ENCODE peak calls at places on chromosome 13, in six cellular contexts. T is thoracic aorta, X is uterus, J is progenitor cell of endocrine pancreas, P is fibroblast of the aortic adventitia, U is astrocyte. L is an unnamed sample.

GRCh38 chr13:103799028-103799427 is 732.8 kb upstream of the SLC10A2 start:
- DNase-seq in T (no peak), X (no peak), J (no peak), P (no peak), U (no peak), L (no peak)

GRCh38 chr13:94660695-94661324 is 51.5 kb downstream of the SOX21 start:
- DNase-seq in T (no peak), X (no peak), J (no peak), P (peak), U (peak), L (no peak)

GRCh38 chr13:99486996-99487395 is 14.3 kb upstream of the TM9SF2 start:
- DNase-seq in T (no peak), X (no peak), J (no peak), P (no peak), U (no peak), L (no peak)

GRCh38 chr13:51849145-51850101 is 4.4 kb upstream of the TMEM272 start:
- DNase-seq in T (no peak), X (no peak), J (no peak), P (no peak), U (peak), L (no peak)

GRCh38 chr13:66984241-66984640 is 245.9 kb downstream of the PCDH9 start:
- DNase-seq in T (no peak), X (no peak), J (no peak), P (no peak), U (no peak), L (no peak)

GRCh38 chr13:78183737-78184136 is 265.1 kb upstream of the EDNRB start:
- DNase-seq in T (no peak), X (no peak), J (no peak), P (peak), U (no peak), L (no peak)

GRCh38 chr13:83515267-83515666 is 367.0 kb downstream of the SLITRK1 start:
- DNase-seq in T (no peak), X (no peak), J (no peak), P (peak), U (peak), L (no peak)

GRCh38 chr13:28318418-28318995 is 176.4 kb downstream of the FLT1 start:
- DNase-seq in T (no peak), X (no peak), J (no peak), P (no peak), U (no peak), L (no peak)

GRCh38 chr13:101700598-101700997 is 248.1 kb downstream of the ITGBL1 start:
- DNase-seq in T (no peak), X (no peak), J (no peak), P (peak), U (peak), L (no peak)

GRCh38 chr13:109790951-109791605 is 4.7 kb upstream of the IRS2 start:
- DNase-seq in T (no peak), X (no peak), J (no peak), P (no peak), U (no peak), L (no peak)

GRCh38 chr13:31749929-31750328 is 10.6 kb downstream of the RXFP2 start:
- DNase-seq in T (no peak), X (no peak), J (no peak), P (peak), U (peak), L (no peak)

GRCh38 chr13:83065136-83065535 is 817.1 kb downstream of the SLITRK1 start:
- DNase-seq in T (peak), X (peak), J (no peak), P (peak), U (peak), L (no peak)

GRCh38 chr13:111359237-111359915 is 38.9 kb downstream of the TEX29 start:
- DNase-seq in T (no peak), X (no peak), J (no peak), P (no peak), U (no peak), L (no peak)

GRCh38 chr13:44147222-44147621 is 226.4 kb upstream of the SERP2 start:
- DNase-seq in T (no peak), X (no peak), J (no peak), P (no peak), U (no peak), L (no peak)

GRCh38 chr13:44626176-44626575 is 50.0 kb upstream of the TSC22D1 start:
- DNase-seq in T (no peak), X (no peak), J (no peak), P (no peak), U (no peak), L (no peak)

GRCh38 chr13:42883771-42884170 is 102.4 kb downstream of the FAM216B start:
- DNase-seq in T (no peak), X (no peak), J (no peak), P (peak), U (peak), L (no peak)

GRCh38 chr13:47027797-47028437 is 131.1 kb upstream of the HTR2A start:
- DNase-seq in T (no peak), X (no peak), J (no peak), P (no peak), U (no peak), L (no peak)

GRCh38 chr13:105827074-105827473 is 708.4 kb downstream of the EFNB2 start:
- DNase-seq in T (no peak), X (no peak), J (no peak), P (no peak), U (no peak), L (no peak)

GRCh38 chr13:43021926-43022670 is 1.3 kb upstream of the DNAJC15 start:
- DNase-seq in T (no peak), X (peak), J (no peak), P (peak), U (no peak), L (no peak)

GRCh38 chr13:66313408-66313807 is 916.7 kb downstream of the PCDH9 start:
- DNase-seq in T (no peak), X (no peak), J (no peak), P (peak), U (peak), L (no peak)

GRCh38 chr13:95745752-95746151 is 68.8 kb downstream of the DNAJC3 start:
- DNase-seq in T (no peak), X (no peak), J (no peak), P (no peak), U (no peak), L (no peak)
- TF ChIP-seq CTCF in T (no peak), X (no peak), J (peak), P (peak), U (no peak), L (no peak)

DNA sequence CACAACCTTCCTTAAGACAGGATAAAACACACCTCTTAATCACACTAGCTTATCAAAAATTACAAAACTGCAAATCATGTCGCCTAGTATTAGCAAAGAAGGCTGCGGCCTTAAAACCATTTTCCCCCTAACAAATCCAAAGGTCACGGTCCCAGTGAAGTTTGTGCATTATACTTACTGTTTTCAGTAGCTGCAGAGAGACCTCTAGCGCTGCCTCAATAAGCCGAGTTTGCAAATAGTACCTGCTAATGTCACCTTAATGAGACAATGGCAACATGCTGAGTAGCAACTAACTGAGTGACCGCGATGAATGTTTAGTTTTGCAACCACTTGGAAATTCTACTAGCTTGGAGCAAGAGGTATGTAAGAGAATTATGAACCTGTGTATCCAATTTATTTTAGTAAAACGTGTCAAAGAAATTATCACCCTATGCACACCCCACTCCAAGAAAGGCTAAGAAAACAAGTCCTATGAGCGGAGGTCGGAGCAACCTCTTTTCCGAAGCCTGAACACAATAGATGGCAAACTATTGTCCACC is 1.2 kb downstream of the KPNA3 start:
- DNase-seq in T (no peak), X (no peak), J (no peak), P (peak), U (peak), L (no peak)
- TF ChIP-seq CTCF in T (no peak), X (no peak), J (no peak), P (no peak), U (no peak), L (no peak)

DNA sequence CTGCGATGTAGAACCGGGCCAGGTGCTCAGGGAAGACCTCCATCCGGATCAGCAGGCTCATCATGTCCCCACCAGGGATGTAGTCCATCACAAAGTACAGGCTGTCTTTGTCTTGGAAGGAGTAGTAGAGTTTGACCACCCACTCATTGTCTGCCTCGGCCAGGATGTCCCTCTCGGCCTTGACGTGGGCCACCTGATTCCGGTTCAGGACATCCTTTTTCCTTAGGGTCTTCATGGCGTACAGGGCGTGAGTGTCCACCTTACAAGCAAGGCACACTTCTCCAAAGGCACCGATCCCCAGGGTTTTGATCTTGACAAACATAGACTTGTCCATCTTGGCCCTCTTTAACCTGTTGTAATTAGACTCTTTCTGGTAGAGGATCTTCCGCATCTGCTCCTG is 78.0 kb downstream of the LATS2 start:
- DNase-seq in T (no peak), X (no peak), J (no peak), P (no peak), U (no peak), L (no peak)
- TF ChIP-seq CTCF in T (no peak), X (no peak), J (no peak), P (no peak), U (no peak), L (no peak)

DNA sequence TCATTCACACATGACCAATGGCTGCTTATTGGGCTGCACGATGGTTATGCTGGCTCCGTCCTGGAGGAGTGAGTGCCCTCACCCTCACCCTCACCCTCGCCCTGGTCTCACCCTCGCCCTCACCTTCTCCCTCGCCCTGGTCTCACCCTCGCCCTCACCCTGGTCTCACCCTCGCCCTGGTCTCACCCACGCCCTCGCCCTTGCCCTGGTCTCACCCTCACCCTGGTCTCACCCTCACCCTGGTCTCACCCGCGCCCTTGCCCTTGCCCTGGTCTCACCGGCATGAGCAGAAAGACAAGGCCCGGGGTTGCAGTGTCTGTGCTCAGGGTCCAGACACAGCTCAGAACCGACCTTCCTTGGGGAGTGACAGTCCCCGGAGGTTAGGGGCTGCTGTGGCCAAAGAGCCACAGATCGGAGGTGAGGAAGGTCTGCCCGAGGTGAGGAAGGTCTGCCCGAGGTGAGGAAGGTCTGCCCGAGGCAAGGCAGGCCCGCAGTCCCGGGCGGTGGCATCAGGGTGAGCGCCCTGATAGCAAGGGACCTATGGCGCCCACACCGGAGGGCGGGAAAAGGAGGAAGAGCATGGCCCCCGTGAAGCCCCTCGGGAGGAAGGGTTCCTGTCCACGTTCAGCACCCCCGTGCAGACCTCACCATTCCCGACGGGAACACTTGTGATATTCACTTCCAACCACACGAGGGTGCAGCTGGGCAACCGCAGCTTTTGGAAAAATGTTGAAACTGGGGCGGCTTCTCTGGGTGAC is 65.6 kb downstream of the MCF2L start:
- DNase-seq in T (no peak), X (peak), J (no peak), P (peak), U (peak), L (peak)
- TF ChIP-seq CTCF in T (peak), X (peak), J (peak), P (peak), U (peak), L (peak)

DNA sequence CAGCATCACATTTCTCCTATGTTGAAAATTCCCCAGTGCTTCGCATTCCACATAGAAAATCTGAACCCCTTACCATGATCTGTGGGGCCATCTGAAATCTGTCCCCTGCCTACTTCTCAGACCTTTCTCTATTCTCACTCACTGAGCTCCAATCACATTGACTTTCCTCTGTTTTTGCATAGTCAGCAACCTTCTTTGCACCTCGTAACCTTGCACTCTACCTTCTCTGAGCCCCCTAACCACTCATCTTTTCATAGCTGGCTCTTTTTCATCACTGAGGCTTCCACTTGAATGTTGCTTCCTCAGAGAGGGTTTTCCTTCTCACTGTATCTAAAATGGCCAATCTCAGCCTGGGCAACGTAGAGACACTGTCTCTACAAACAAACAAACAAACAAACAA is 286.3 kb downstream of the GPC5 start:
- DNase-seq in T (no peak), X (no peak), J (no peak), P (no peak), U (no peak), L (no peak)
- TF ChIP-seq CTCF in T (no peak), X (no peak), J (no peak), P (no peak), U (no peak), L (no peak)

GRCh38 chr13:73722120-73722519 is 412.1 kb downstream of the KLF12 start:
- DNase-seq in T (no peak), X (no peak), J (no peak), P (peak), U (peak), L (no peak)
- TF ChIP-seq CTCF in T (no peak), X (no peak), J (no peak), P (peak), U (peak), L (no peak)